ENCODE peak calls at places on chromosomes 12 and 14, in seven cellular contexts. I, W, K, G, T, S and V are unnamed samples.

GRCh38 chr14:91509083-91509877 is 830 bp downstream of the PPP4R3A start:
- DNase-seq in S (peak), W (peak), T (peak), G (peak), I (peak), K (no peak), V (peak)

GRCh38 chr14:55846852-55847471 is 267.0 kb downstream of the KTN1 start:
- DNase-seq in K (no peak), T (no peak), W (no peak), S (no peak), I (no peak), G (no peak), V (no peak)

GRCh38 chr12:124581299-124581698 is 13.9 kb upstream of the NCOR2 start:
- DNase-seq in I (no peak), W (no peak), K (no peak), T (no peak), G (no peak), S (no peak), V (no peak)

GRCh38 chr14:57962293-57962996 is 96.6 kb upstream of the SLC35F4 start:
- DNase-seq in S (no peak), T (no peak), W (peak), G (no peak), I (no peak), K (no peak), V (no peak)

GRCh38 chr12:58920102-58920955 is at the start of gene LRIG3:
- DNase-seq in W (peak), T (no peak), G (peak), I (peak), S (peak), K (no peak), V (no peak)

GRCh38 chr12:116495260-116495659 is 63.9 kb upstream of the MAP1LC3B2 start:
- DNase-seq in W (no peak), I (no peak), K (no peak), T (no peak), G (peak), S (no peak), V (no peak)

GRCh38 chr12:117141097-117141898 is 42.1 kb upstream of the TESC start:
- DNase-seq in K (no peak), T (no peak), W (no peak), I (peak), G (no peak), S (no peak), V (no peak)

GRCh38 chr12:27276275-27276674 is 32.2 kb downstream of the STK38L start:
- DNase-seq in I (no peak), W (no peak), T (no peak), G (no peak), K (no peak), S (no peak), V (no peak)

GRCh38 chr14:105123981-105124836 is 44.4 kb downstream of the JAG2 start:
- DNase-seq in T (no peak), K (no peak), I (no peak), G (no peak), W (peak), S (no peak), V (no peak)